ENCODE peak calls at places on chromosomes 7 and 10, in five cellular contexts. C, A, R, Z and H are unnamed samples.

GRCh38 chr10:78868048-78868447 is 200.7 kb upstream of the ZMIZ1 start:
- DNase-seq in C (no peak), A (no peak), R (no peak), Z (no peak), H (no peak)

GRCh38 chr7:1223196-1224092 is 9.2 kb upstream of the UNCX start:
- DNase-seq in C (no peak), A (no peak), R (no peak), Z (no peak), H (no peak)

GRCh38 chr10:117217196-117217761 is 20.0 kb downstream of the KCNK18 start:
- DNase-seq in C (peak), A (no peak), R (peak), Z (no peak), H (peak)

GRCh38 chr10:125134916-125135770 is 25.2 kb downstream of the CTBP2 start:
- DNase-seq in C (no peak), A (no peak), R (no peak), Z (no peak), H (no peak)

GRCh38 chr10:130921461-130921860 is 390.1 kb downstream of the TCERG1L start:
- DNase-seq in C (no peak), A (no peak), R (no peak), Z (no peak), H (no peak)

GRCh38 chr10:58886390-58886789 is 290.1 kb upstream of the PHYHIPL start:
- DNase-seq in C (no peak), A (no peak), R (no peak), Z (no peak), H (no peak)

GRCh38 chr7:31874631-31875374 is 187.8 kb downstream of the PPP1R17 start:
- DNase-seq in C (no peak), A (no peak), R (no peak), Z (no peak), H (no peak)

GRCh38 chr10:125231116-125231812 is 70.9 kb upstream of the CTBP2 start:
- DNase-seq in C (no peak), A (no peak), R (peak), Z (no peak), H (no peak)